ENCODE peak calls at places on chromosomes 2 and 18, in seven cellular contexts. One of them, this sample, is unnamed.

GRCh38 chr18:22113144-22113813 is 56.1 kb upstream of the GATA6 start:
- DNase-seq in neural crest cell: no peak
- DNase-seq in GM23338: no peak
- DNase-seq in fibroblast of mammary gland: no peak
- DNase-seq in cardiac muscle cell: no peak
- DNase-seq in GM12865: no peak
- DNase-seq in stomach: peak
- DNase-seq in this sample: no peak

GRCh38 chr2:147430408-147430807 is 414.4 kb upstream of the ACVR2A start:
- DNase-seq in neural crest cell: no peak
- DNase-seq in stomach: peak
- DNase-seq in fibroblast of mammary gland: no peak
- DNase-seq in GM12865: no peak
- DNase-seq in cardiac muscle cell: no peak
- DNase-seq in GM23338: no peak
- DNase-seq in this sample: no peak

GRCh38 chr18:58316943-58317342 is 272.9 kb downstream of the NEDD4L start:
- DNase-seq in neural crest cell: no peak
- DNase-seq in GM23338: no peak
- DNase-seq in fibroblast of mammary gland: no peak
- DNase-seq in cardiac muscle cell: no peak
- DNase-seq in GM12865: peak
- DNase-seq in stomach: no peak
- DNase-seq in this sample: no peak

GRCh38 chr2:112757265-112757664 is 7.1 kb downstream of the CKAP2L start:
- DNase-seq in neural crest cell: no peak
- DNase-seq in GM12865: no peak
- DNase-seq in cardiac muscle cell: peak
- DNase-seq in stomach: no peak
- DNase-seq in fibroblast of mammary gland: peak
- DNase-seq in GM23338: no peak
- DNase-seq in this sample: no peak

GRCh38 chr2:11077411-11077810 is 77.9 kb upstream of the SLC66A3 start:
- DNase-seq in GM23338: no peak
- DNase-seq in fibroblast of mammary gland: no peak
- DNase-seq in GM12865: no peak
- DNase-seq in stomach: no peak
- DNase-seq in neural crest cell: no peak
- DNase-seq in cardiac muscle cell: no peak
- DNase-seq in this sample: no peak

GRCh38 chr2:21676676-21677075 is 552.9 kb downstream of the TDRD15 start:
- DNase-seq in neural crest cell: no peak
- DNase-seq in GM12865: no peak
- DNase-seq in stomach: no peak
- DNase-seq in GM23338: no peak
- DNase-seq in fibroblast of mammary gland: peak
- DNase-seq in cardiac muscle cell: no peak
- DNase-seq in this sample: no peak

GRCh38 chr2:42164971-42165370 is 4.2 kb upstream of the EML4 start:
- DNase-seq in cardiac muscle cell: no peak
- DNase-seq in GM23338: no peak
- DNase-seq in neural crest cell: no peak
- DNase-seq in GM12865: no peak
- DNase-seq in stomach: no peak
- DNase-seq in fibroblast of mammary gland: no peak
- DNase-seq in this sample: no peak

GRCh38 chr2:88261725-88262124 is 91.6 kb downstream of the THNSL2 start:
- DNase-seq in GM23338: no peak
- DNase-seq in neural crest cell: no peak
- DNase-seq in GM12865: no peak
- DNase-seq in stomach: no peak
- DNase-seq in fibroblast of mammary gland: no peak
- DNase-seq in cardiac muscle cell: no peak
- DNase-seq in this sample: no peak

GRCh38 chr2:227545990-227546389 is 52.7 kb upstream of the SCYGR2 start:
- DNase-seq in GM23338: peak
- DNase-seq in neural crest cell: no peak
- DNase-seq in fibroblast of mammary gland: no peak
- DNase-seq in stomach: no peak
- DNase-seq in GM12865: peak
- DNase-seq in cardiac muscle cell: no peak
- DNase-seq in this sample: no peak

GRCh38 chr18:79799619-79800352 is 2.0 kb downstream of the KCNG2 start:
- DNase-seq in GM12865: no peak
- DNase-seq in cardiac muscle cell: peak
- DNase-seq in fibroblast of mammary gland: no peak
- DNase-seq in stomach: no peak
- DNase-seq in neural crest cell: no peak
- DNase-seq in GM23338: no peak
- DNase-seq in this sample: no peak

GRCh38 chr2:17375262-17375661 is 143.0 kb downstream of the RAD51AP2 start:
- DNase-seq in GM23338: peak
- DNase-seq in stomach: no peak
- DNase-seq in GM12865: peak
- DNase-seq in neural crest cell: no peak
- DNase-seq in cardiac muscle cell: no peak
- DNase-seq in fibroblast of mammary gland: no peak
- DNase-seq in this sample: no peak

GRCh38 chr18:48661421-48661820 is 122.6 kb downstream of the CTIF start:
- DNase-seq in fibroblast of mammary gland: no peak
- DNase-seq in GM23338: no peak
- DNase-seq in stomach: no peak
- DNase-seq in cardiac muscle cell: no peak
- DNase-seq in neural crest cell: no peak
- DNase-seq in GM12865: no peak
- DNase-seq in this sample: no peak

GRCh38 chr18:76461148-76461547 is 33.9 kb downstream of the ZNF516 start:
- DNase-seq in fibroblast of mammary gland: no peak
- DNase-seq in GM23338: no peak
- DNase-seq in cardiac muscle cell: no peak
- DNase-seq in neural crest cell: no peak
- DNase-seq in GM12865: no peak
- DNase-seq in stomach: no peak
- DNase-seq in this sample: no peak

GRCh38 chr2:215188078-215188477 is 49.7 kb upstream of the ABCA12 start:
- DNase-seq in stomach: no peak
- DNase-seq in fibroblast of mammary gland: no peak
- DNase-seq in GM23338: no peak
- DNase-seq in cardiac muscle cell: peak
- DNase-seq in GM12865: no peak
- DNase-seq in neural crest cell: no peak
- DNase-seq in this sample: no peak

GRCh38 chr2:148670773-148671172 is 26.2 kb downstream of the EPC2 start:
- DNase-seq in cardiac muscle cell: no peak
- DNase-seq in stomach: no peak
- DNase-seq in GM12865: no peak
- DNase-seq in fibroblast of mammary gland: peak
- DNase-seq in neural crest cell: no peak
- DNase-seq in GM23338: no peak
- DNase-seq in this sample: no peak

GRCh38 chr2:119792907-119793312 is 33.2 kb downstream of the PTPN4 start:
- DNase-seq in neural crest cell: no peak
- DNase-seq in stomach: no peak
- DNase-seq in GM23338: peak
- DNase-seq in cardiac muscle cell: no peak
- DNase-seq in fibroblast of mammary gland: no peak
- DNase-seq in GM12865: no peak
- DNase-seq in this sample: no peak

GRCh38 chr2:28340312-28341202 is 52.1 kb upstream of the FOSL2 start:
- DNase-seq in GM12865: no peak
- DNase-seq in GM23338: no peak
- DNase-seq in cardiac muscle cell: no peak
- DNase-seq in stomach: peak
- DNase-seq in neural crest cell: no peak
- DNase-seq in fibroblast of mammary gland: no peak
- DNase-seq in this sample: no peak

GRCh38 chr18:47752796-47753645 is 177.4 kb downstream of the SMAD2 start:
- DNase-seq in stomach: no peak
- DNase-seq in GM23338: no peak
- DNase-seq in GM12865: no peak
- DNase-seq in neural crest cell: no peak
- DNase-seq in cardiac muscle cell: no peak
- DNase-seq in fibroblast of mammary gland: no peak
- DNase-seq in this sample: no peak

GRCh38 chr2:195902857-195903256 is 165.8 kb downstream of the DNAH7 start:
- DNase-seq in GM12865: no peak
- DNase-seq in GM23338: no peak
- DNase-seq in neural crest cell: no peak
- DNase-seq in fibroblast of mammary gland: no peak
- DNase-seq in stomach: no peak
- DNase-seq in cardiac muscle cell: no peak
- DNase-seq in this sample: no peak

GRCh38 chr2:39368376-39368775 is 68.7 kb downstream of the MAP4K3 start:
- DNase-seq in cardiac muscle cell: no peak
- DNase-seq in neural crest cell: no peak
- DNase-seq in stomach: no peak
- DNase-seq in GM12865: no peak
- DNase-seq in GM23338: no peak
- DNase-seq in fibroblast of mammary gland: no peak
- DNase-seq in this sample: no peak

GRCh38 chr2:19973471-19973870 is 16.4 kb downstream of the WDR35 start:
- DNase-seq in GM23338: no peak
- DNase-seq in fibroblast of mammary gland: no peak
- DNase-seq in cardiac muscle cell: no peak
- DNase-seq in neural crest cell: no peak
- DNase-seq in stomach: no peak
- DNase-seq in GM12865: no peak
- DNase-seq in this sample: no peak

GRCh38 chr2:215677466-215677865 is 241.6 kb upstream of the FN1 start:
- DNase-seq in GM12865: no peak
- DNase-seq in neural crest cell: no peak
- DNase-seq in fibroblast of mammary gland: no peak
- DNase-seq in stomach: no peak
- DNase-seq in GM23338: no peak
- DNase-seq in cardiac muscle cell: peak
- DNase-seq in this sample: no peak

GRCh38 chr18:50644807-50645206 is 84.9 kb downstream of the MAPK4 start:
- DNase-seq in fibroblast of mammary gland: no peak
- DNase-seq in stomach: no peak
- DNase-seq in neural crest cell: no peak
- DNase-seq in cardiac muscle cell: peak
- DNase-seq in GM23338: peak
- DNase-seq in GM12865: peak
- DNase-seq in this sample: no peak

GRCh38 chr18:10682368-10682714 is 156.5 kb downstream of the NAPG start:
- DNase-seq in neural crest cell: no peak
- DNase-seq in fibroblast of mammary gland: no peak
- DNase-seq in stomach: no peak
- DNase-seq in GM12865: peak
- DNase-seq in GM23338: peak
- DNase-seq in cardiac muscle cell: no peak
- DNase-seq in this sample: no peak
- TF ChIP-seq CTCF in neural crest cell: no peak
- TF ChIP-seq CTCF in fibroblast of mammary gland: no peak
- TF ChIP-seq CTCF in stomach: no peak
- TF ChIP-seq CTCF in GM12865: peak
- TF ChIP-seq CTCF in GM23338: peak
- TF ChIP-seq CTCF in cardiac muscle cell: no peak
- TF ChIP-seq CTCF in this sample: peak

GRCh38 chr2:200781626-200782025 is 30.1 kb upstream of the BZW1 start:
- DNase-seq in fibroblast of mammary gland: no peak
- DNase-seq in stomach: no peak
- DNase-seq in cardiac muscle cell: no peak
- DNase-seq in neural crest cell: no peak
- DNase-seq in GM12865: no peak
- DNase-seq in GM23338: no peak
- DNase-seq in this sample: no peak
- TF ChIP-seq CTCF in fibroblast of mammary gland: no peak
- TF ChIP-seq CTCF in stomach: no peak
- TF ChIP-seq CTCF in cardiac muscle cell: no peak
- TF ChIP-seq CTCF in neural crest cell: no peak
- TF ChIP-seq CTCF in GM12865: no peak
- TF ChIP-seq CTCF in GM23338: no peak
- TF ChIP-seq CTCF in this sample: no peak

GRCh38 chr2:47015730-47016129 is 100.1 kb upstream of the MCFD2 start:
- DNase-seq in GM12865: no peak
- DNase-seq in cardiac muscle cell: no peak
- DNase-seq in GM23338: no peak
- DNase-seq in neural crest cell: no peak
- DNase-seq in stomach: no peak
- DNase-seq in fibroblast of mammary gland: no peak
- DNase-seq in this sample: no peak

GRCh38 chr2:47014564-47015051 is 99.0 kb upstream of the MCFD2 start:
- DNase-seq in cardiac muscle cell: no peak
- DNase-seq in fibroblast of mammary gland: no peak
- DNase-seq in neural crest cell: no peak
- DNase-seq in GM12865: no peak
- DNase-seq in stomach: no peak
- DNase-seq in GM23338: no peak
- DNase-seq in this sample: no peak

GRCh38 chr2:47017541-47017940 is 101.9 kb upstream of the MCFD2 start:
- DNase-seq in neural crest cell: no peak
- DNase-seq in cardiac muscle cell: no peak
- DNase-seq in stomach: no peak
- DNase-seq in fibroblast of mammary gland: no peak
- DNase-seq in GM12865: no peak
- DNase-seq in GM23338: no peak
- DNase-seq in this sample: no peak

GRCh38 chr2:47015206-47015605 is 99.6 kb upstream of the MCFD2 start:
- DNase-seq in fibroblast of mammary gland: no peak
- DNase-seq in GM12865: no peak
- DNase-seq in cardiac muscle cell: no peak
- DNase-seq in GM23338: no peak
- DNase-seq in stomach: no peak
- DNase-seq in neural crest cell: no peak
- DNase-seq in this sample: no peak

DNA sequence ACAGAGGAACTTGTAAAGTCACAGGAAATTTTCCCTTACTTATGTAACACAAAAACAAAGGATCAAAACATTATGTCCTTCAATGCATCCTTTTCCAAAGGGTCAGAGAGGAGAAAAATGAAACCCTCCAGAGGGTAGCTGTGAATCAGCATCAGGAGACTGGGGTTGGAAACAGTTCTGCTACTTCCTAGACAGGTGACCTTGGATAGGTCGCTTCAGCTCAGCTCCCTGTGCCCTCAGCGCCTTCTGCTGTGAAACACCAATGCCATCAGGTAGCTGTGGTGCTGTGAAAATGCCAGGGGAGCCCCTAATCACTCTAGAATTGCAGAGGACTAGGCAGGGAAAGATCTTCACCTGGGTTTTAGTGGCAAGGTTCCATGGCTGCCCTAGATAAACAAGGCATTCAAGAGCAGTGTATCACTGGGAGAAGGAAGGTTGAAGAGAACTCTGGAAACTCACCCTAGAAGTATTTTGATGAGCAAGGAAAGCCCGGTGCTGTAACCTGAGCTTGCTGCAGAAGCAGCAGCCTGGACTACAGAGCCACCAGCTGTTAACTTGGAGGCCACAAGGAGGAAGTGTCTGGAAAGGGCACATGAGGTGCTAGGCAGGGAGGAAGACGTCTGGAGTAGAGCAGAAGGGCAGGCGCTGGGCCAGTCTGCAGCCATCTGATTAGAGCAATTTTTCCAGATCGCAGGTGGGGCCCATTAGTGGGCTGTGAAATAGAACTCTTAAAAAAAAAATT is 100.7 kb upstream of the MCFD2 start:
- DNase-seq in GM12865: no peak
- DNase-seq in GM23338: peak
- DNase-seq in stomach: no peak
- DNase-seq in cardiac muscle cell: peak
- DNase-seq in fibroblast of mammary gland: peak
- DNase-seq in neural crest cell: no peak
- DNase-seq in this sample: no peak
- TF ChIP-seq CTCF in GM12865: no peak
- TF ChIP-seq CTCF in GM23338: no peak
- TF ChIP-seq CTCF in stomach: no peak
- TF ChIP-seq CTCF in cardiac muscle cell: no peak
- TF ChIP-seq CTCF in fibroblast of mammary gland: peak
- TF ChIP-seq CTCF in neural crest cell: no peak
- TF ChIP-seq CTCF in this sample: no peak

GRCh38 chr2:40820319-40820718 is 368.4 kb upstream of the SLC8A1 start:
- DNase-seq in cardiac muscle cell: no peak
- DNase-seq in GM12865: no peak
- DNase-seq in stomach: no peak
- DNase-seq in fibroblast of mammary gland: peak
- DNase-seq in neural crest cell: no peak
- DNase-seq in GM23338: no peak
- DNase-seq in this sample: no peak
- TF ChIP-seq CTCF in cardiac muscle cell: no peak
- TF ChIP-seq CTCF in GM12865: no peak
- TF ChIP-seq CTCF in stomach: no peak
- TF ChIP-seq CTCF in fibroblast of mammary gland: peak
- TF ChIP-seq CTCF in neural crest cell: peak
- TF ChIP-seq CTCF in GM23338: peak
- TF ChIP-seq CTCF in this sample: no peak

This sample was measured in GM13977.